ENCODE peak calls at places on chromosomes 6 and 20, in ten cellular contexts. B, M, Y, I, Q, F, E, W, C and V are unnamed samples.

GRCh38 chr20:57066126-57066900 is 200.1 kb downstream of the BMP7 start:
- DNase-seq in B (no peak), M (peak), Y (no peak), I (no peak), Q (no peak), F (no peak), E (no peak), W (no peak), C (no peak), V (no peak)

GRCh38 chr6:132300323-132300949 is 100.8 kb downstream of the MOXD1 start:
- DNase-seq in B (no peak), M (peak), Y (no peak), I (peak), Q (peak), F (peak), E (no peak), W (peak), C (no peak), V (no peak)

GRCh38 chr6:105179244-105180065 is at the start of gene POPDC3:
- DNase-seq in B (no peak), M (no peak), Y (no peak), I (peak), Q (peak), F (peak), E (peak), W (no peak), C (no peak), V (no peak)

GRCh38 chr20:23435675-23436539 is 3.6 kb upstream of the CSTL1 start:
- DNase-seq in B (no peak), M (no peak), Y (no peak), I (no peak), Q (no peak), F (no peak), E (no peak), W (no peak), C (no peak), V (no peak)

GRCh38 chr6:156617376-156617775 is 159.8 kb upstream of the ARID1B start:
- DNase-seq in B (no peak), M (peak), Y (no peak), I (peak), Q (peak), F (no peak), E (no peak), W (no peak), C (peak), V (no peak)

GRCh38 chr6:158377866-158378265 is 65.6 kb downstream of the TULP4 start:
- DNase-seq in B (no peak), M (peak), Y (no peak), I (peak), Q (peak), F (peak), E (no peak), W (no peak), C (no peak), V (no peak)

GRCh38 chr6:142385352-142385751 is 83.5 kb downstream of the ADGRG6 start:
- DNase-seq in B (no peak), M (peak), Y (no peak), I (no peak), Q (no peak), F (no peak), E (no peak), W (no peak), C (no peak), V (no peak)

GRCh38 chr6:115728171-115728570 is 332.5 kb downstream of the FRK start:
- DNase-seq in B (no peak), M (no peak), Y (no peak), I (no peak), Q (no peak), F (no peak), E (no peak), W (no peak), C (no peak), V (no peak)

GRCh38 chr6:131290955-131291354 is 155.7 kb downstream of the AKAP7 start:
- DNase-seq in B (no peak), M (no peak), Y (no peak), I (no peak), Q (no peak), F (no peak), E (no peak), W (no peak), C (no peak), V (no peak)

GRCh38 chr20:49701313-49701731 is 12.4 kb downstream of the B4GALT5 start:
- DNase-seq in B (no peak), M (no peak), Y (no peak), I (peak), Q (peak), F (peak), E (no peak), W (no peak), C (no peak), V (no peak)

GRCh38 chr6:138404666-138405337 is 779 bp downstream of the HEBP2 start:
- DNase-seq in B (peak), M (peak), Y (no peak), I (peak), Q (no peak), F (no peak), E (peak), W (no peak), C (no peak), V (no peak)

GRCh38 chr20:61872371-61872900 is 193.2 kb downstream of the TAF4 start:
- DNase-seq in B (no peak), M (no peak), Y (no peak), I (no peak), Q (no peak), F (no peak), E (no peak), W (no peak), C (no peak), V (no peak)

GRCh38 chr20:32583581-32584045 is 1.5 kb downstream of the NOL4L start:
- DNase-seq in B (no peak), M (no peak), Y (no peak), I (no peak), Q (no peak), F (no peak), E (no peak), W (no peak), C (no peak), V (no peak)

GRCh38 chr20:38405132-38405531 is 30.0 kb downstream of the SNHG17 start:
- DNase-seq in B (no peak), M (no peak), Y (no peak), I (no peak), Q (no peak), F (no peak), E (no peak), W (no peak), C (no peak), V (no peak)

GRCh38 chr6:90227165-90227564 is 69.5 kb downstream of the BACH2 start:
- DNase-seq in B (no peak), M (no peak), Y (no peak), I (no peak), Q (no peak), F (no peak), E (no peak), W (no peak), C (no peak), V (no peak)

GRCh38 chr6:7219310-7219709 is 93.7 kb downstream of the SSR1 start:
- DNase-seq in B (no peak), M (peak), Y (no peak), I (peak), Q (peak), F (peak), E (peak), W (no peak), C (no peak), V (no peak)

GRCh38 chr6:1911476-1911875 is 301.8 kb downstream of the FOXC1 start:
- DNase-seq in B (no peak), M (peak), Y (no peak), I (peak), Q (peak), F (no peak), E (no peak), W (no peak), C (no peak), V (no peak)

GRCh38 chr6:125699591-125699990 is 49.8 kb upstream of the HEY2 start:
- DNase-seq in B (no peak), M (no peak), Y (no peak), I (no peak), Q (no peak), F (no peak), E (no peak), W (no peak), C (no peak), V (no peak)

GRCh38 chr6:110590821-110591351 is 114.5 kb upstream of the SLC22A16 start:
- DNase-seq in B (no peak), M (no peak), Y (no peak), I (peak), Q (peak), F (peak), E (no peak), W (no peak), C (no peak), V (no peak)

GRCh38 chr6:47116086-47116485 is 74.0 kb upstream of the ADGRF1 start:
- DNase-seq in B (no peak), M (no peak), Y (no peak), I (no peak), Q (no peak), F (no peak), E (no peak), W (no peak), C (no peak), V (no peak)

GRCh38 chr6:89281779-89282246 is 33.3 kb downstream of the GABRR2 start:
- DNase-seq in B (no peak), M (peak), Y (no peak), I (peak), Q (peak), F (peak), E (no peak), W (peak), C (no peak), V (no peak)

GRCh38 chr6:2990932-2991506 is 8.7 kb upstream of the NQO2 start:
- DNase-seq in B (no peak), M (no peak), Y (no peak), I (peak), Q (no peak), F (no peak), E (no peak), W (no peak), C (no peak), V (no peak)

GRCh38 chr6:84623956-84624680 is 140.3 kb downstream of the TBX18 start:
- DNase-seq in B (no peak), M (peak), Y (no peak), I (peak), Q (peak), F (peak), E (no peak), W (no peak), C (peak), V (no peak)

GRCh38 chr6:110645685-110646418 is 169.4 kb downstream of the CDK19 start:
- DNase-seq in B (no peak), M (no peak), Y (no peak), I (no peak), Q (no peak), F (no peak), E (no peak), W (no peak), C (no peak), V (no peak)

GRCh38 chr20:10427060-10427692 is 6.8 kb downstream of the MKKS start:
- DNase-seq in B (peak), M (peak), Y (no peak), I (peak), Q (peak), F (peak), E (peak), W (no peak), C (no peak), V (peak)

GRCh38 chr6:144007779-144008500 is at the start of gene PLAGL1:
- DNase-seq in B (peak), M (peak), Y (peak), I (peak), Q (peak), F (peak), E (peak), W (no peak), C (no peak), V (peak)

GRCh38 chr6:692858-693736 is at the start of gene EXOC2:
- DNase-seq in B (peak), M (peak), Y (peak), I (peak), Q (peak), F (peak), E (peak), W (peak), C (no peak), V (peak)

GRCh38 chr6:15329154-15329781 is 83.4 kb downstream of the JARID2 start:
- DNase-seq in B (no peak), M (peak), Y (no peak), I (peak), Q (peak), F (peak), E (no peak), W (no peak), C (peak), V (no peak)

GRCh38 chr20:9903048-9903651 is 64.3 kb upstream of the PAK5 start:
- DNase-seq in B (no peak), M (no peak), Y (no peak), I (peak), Q (no peak), F (no peak), E (no peak), W (no peak), C (no peak), V (no peak)

GRCh38 chr20:34515484-34516037 is 661 bp upstream of the DYNLRB1 start:
- DNase-seq in B (peak), M (no peak), Y (no peak), I (peak), Q (peak), F (peak), E (peak), W (peak), C (no peak), V (no peak)

GRCh38 chr20:12318043-12318442 is 400.4 kb downstream of the BTBD3 start:
- DNase-seq in B (no peak), M (no peak), Y (no peak), I (no peak), Q (no peak), F (no peak), E (no peak), W (no peak), C (no peak), V (no peak)

GRCh38 chr6:6969761-6970223 is 138.0 kb upstream of the RREB1 start:
- DNase-seq in B (no peak), M (no peak), Y (no peak), I (no peak), Q (no peak), F (no peak), E (no peak), W (no peak), C (no peak), V (no peak)

GRCh38 chr20:19512886-19513285 is 245.2 kb upstream of the RIN2 start:
- DNase-seq in B (no peak), M (no peak), Y (no peak), I (no peak), Q (no peak), F (no peak), E (no peak), W (no peak), C (no peak), V (no peak)

GRCh38 chr6:98947411-98948292 is at the start of gene FBXL4:
- DNase-seq in B (peak), M (peak), Y (peak), I (peak), Q (peak), F (peak), E (peak), W (no peak), C (no peak), V (peak)

GRCh38 chr6:137165375-137166246 is 7.8 kb downstream of the IL22RA2 start:
- DNase-seq in B (peak), M (peak), Y (no peak), I (peak), Q (no peak), F (no peak), E (no peak), W (peak), C (no peak), V (no peak)

GRCh38 chr6:128710305-128710704 is 172.6 kb upstream of the LAMA2 start:
- DNase-seq in B (no peak), M (no peak), Y (no peak), I (peak), Q (peak), F (peak), E (no peak), W (no peak), C (no peak), V (no peak)

GRCh38 chr6:93272201-93272600 is 147.2 kb downstream of the EPHA7 start:
- DNase-seq in B (no peak), M (no peak), Y (no peak), I (no peak), Q (no peak), F (no peak), E (no peak), W (no peak), C (no peak), V (no peak)

GRCh38 chr6:127855542-127856159 is 45.2 kb downstream of the THEMIS start:
- DNase-seq in B (no peak), M (peak), Y (no peak), I (peak), Q (peak), F (peak), E (no peak), W (no peak), C (no peak), V (no peak)

GRCh38 chr6:73579389-73579788 is 58.6 kb upstream of the EEF1A1 start:
- DNase-seq in B (peak), M (no peak), Y (no peak), I (no peak), Q (no peak), F (no peak), E (peak), W (no peak), C (no peak), V (no peak)

GRCh38 chr6:92538296-92538695 is 881.1 kb downstream of the EPHA7 start:
- DNase-seq in B (no peak), M (peak), Y (no peak), I (no peak), Q (no peak), F (no peak), E (no peak), W (no peak), C (no peak), V (no peak)

DNA sequence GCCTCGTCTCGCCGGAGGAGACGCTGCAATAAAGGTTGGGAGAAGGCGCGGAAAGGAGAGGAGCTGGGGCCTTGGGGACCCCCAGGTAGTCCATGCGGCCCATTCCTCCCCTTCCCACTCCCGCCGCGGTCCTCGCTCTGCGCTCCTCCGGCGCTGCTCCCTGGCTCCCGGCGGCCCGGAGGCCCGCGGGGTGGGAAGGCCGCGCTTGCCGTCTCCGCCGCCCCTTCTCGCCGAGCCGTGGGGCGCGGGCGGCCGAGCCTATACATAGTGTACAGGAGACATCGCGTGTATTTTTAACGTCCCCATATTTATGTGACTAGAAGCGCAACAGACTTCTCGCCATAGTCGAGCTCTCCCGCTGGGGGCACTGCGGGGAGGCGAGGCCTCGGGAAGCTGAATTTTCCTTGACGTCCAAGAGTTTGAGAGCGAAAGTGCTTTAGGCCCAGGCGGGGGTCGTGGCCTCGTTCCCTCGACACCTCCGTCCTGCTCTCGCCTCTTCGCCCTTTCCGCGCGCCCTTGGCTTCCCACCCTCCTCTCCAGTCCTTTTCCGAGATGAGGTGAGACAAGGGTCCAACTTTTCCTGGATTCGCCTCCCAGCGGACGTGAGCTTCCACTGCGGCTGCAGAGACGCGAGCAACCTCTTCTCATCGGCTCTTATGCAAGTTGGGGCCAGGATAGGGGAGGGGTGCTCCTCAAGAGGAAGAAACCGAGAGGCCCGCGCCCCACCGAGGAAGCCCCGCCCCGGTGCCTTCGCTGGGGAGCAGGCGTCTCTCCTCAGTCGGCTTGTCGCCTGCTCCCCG is 29.0 kb downstream of the SLC12A5 start:
- DNase-seq in B (peak), M (peak), Y (no peak), I (peak), Q (peak), F (peak), E (peak), W (no peak), C (no peak), V (no peak)
- TF ChIP-seq CTCF in B (no peak), M (peak), Y (no peak), I (peak), Q (peak), F (peak), E (no peak), W (peak), C (peak), V (no peak)

DNA sequence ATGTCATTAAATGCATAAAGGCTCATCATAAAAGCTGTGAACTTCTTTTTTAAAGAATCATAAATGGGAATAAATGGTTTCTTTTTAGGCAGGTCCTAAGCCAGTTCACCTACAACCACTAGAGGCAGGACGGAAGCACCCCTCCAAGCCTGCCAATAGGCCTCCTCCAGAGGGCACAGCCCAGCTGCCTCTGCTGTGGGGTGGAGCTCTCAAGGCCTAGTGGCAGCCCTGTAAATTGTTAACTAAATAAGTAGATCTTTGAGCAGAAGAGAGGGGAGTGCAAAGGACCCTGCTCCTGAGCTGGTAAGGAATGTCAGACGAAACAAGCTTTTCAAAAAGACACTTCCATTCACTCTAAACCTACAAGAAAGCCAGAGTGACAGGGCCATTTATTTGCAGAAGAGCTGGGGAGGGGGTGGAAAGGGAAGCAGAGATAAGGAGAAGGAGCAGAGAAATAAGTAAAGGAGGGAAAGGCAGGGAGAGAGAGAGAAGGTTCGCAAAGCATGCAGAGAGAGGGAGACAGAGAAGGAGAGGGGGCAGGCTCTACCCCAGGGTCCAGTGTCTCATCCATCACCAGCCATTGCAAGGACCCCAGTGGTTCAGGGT is 18.0 kb upstream of the MAFB start:
- DNase-seq in B (no peak), M (no peak), Y (no peak), I (no peak), Q (no peak), F (no peak), E (no peak), W (no peak), C (no peak), V (no peak)
- TF ChIP-seq CTCF in B (no peak), M (no peak), Y (no peak), I (no peak), Q (no peak), F (no peak), E (no peak), W (peak), C (no peak), V (no peak)

DNA sequence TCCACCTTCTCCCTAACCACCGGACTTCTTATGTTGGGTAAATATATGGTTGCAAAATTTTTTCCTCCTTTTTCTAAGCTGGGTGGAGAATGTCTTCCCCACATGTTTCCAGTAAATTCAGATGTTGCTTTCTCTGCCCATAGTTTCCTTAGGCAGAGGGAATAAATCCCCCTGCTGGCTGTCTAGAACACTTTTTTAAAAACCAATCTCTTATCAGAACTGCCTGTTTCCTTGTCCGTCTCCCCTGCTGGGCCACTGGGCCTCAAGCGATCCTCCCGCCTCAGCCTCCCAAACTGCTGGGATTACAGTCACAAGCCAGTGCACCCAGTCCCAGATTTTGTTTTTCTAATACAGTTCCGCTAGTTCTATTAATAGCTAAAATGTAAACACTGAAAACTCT is 9.9 kb upstream of the WFDC2 start:
- DNase-seq in B (no peak), M (peak), Y (no peak), I (no peak), Q (no peak), F (peak), E (no peak), W (no peak), C (no peak), V (no peak)
- TF ChIP-seq CTCF in B (no peak), M (peak), Y (no peak), I (peak), Q (peak), F (no peak), E (no peak), W (no peak), C (no peak), V (no peak)

DNA sequence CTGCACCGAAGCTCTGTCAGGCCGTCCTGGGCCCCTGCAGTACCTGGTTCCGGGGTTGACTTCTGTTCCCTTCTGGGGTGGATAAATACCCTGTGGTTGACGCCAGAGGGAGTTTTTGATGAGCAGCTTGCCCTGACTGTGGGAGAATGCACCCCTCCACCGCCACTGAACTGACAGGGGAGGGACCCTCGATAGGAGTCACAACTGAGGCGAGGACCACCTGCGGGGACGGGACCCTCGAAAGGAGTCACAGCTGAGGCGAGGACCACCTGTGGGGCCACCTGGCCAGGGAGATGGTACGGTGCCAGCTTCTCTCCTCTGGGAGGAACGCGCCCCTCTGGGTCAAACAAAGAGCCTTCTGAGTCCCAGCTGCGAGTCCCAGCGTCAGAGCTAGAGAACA is 100.1 kb upstream of the FRMD1 start:
- DNase-seq in B (no peak), M (no peak), Y (peak), I (no peak), Q (no peak), F (no peak), E (no peak), W (no peak), C (no peak), V (no peak)
- TF ChIP-seq CTCF in B (no peak), M (no peak), Y (no peak), I (no peak), Q (no peak), F (no peak), E (no peak), W (no peak), C (no peak), V (no peak)